ENCODE peak calls at places on chromosomes 3 and 15, in seven cellular contexts. V is PC-9; E is CD4-positive, CD25-positive, alpha-beta regulatory T cell; L is Caco-2; G is mucosa of descending colon; M is gastrocnemius medialis; P is thoracic aorta. C is an unnamed sample.

GRCh38 chr3:166533740-166534139 is 696.5 kb upstream of the BCHE start:
- DNase-seq in V (no peak), E (no peak), L (no peak), G (no peak), M (no peak), P (no peak), C (no peak)

GRCh38 chr3:118772036-118773030 is 262.3 kb downstream of the IGSF11 start:
- DNase-seq in V (no peak), E (no peak), L (peak; percentile 19), G (no peak), M (no peak), P (no peak), C (no peak)

GRCh38 chr3:126025862-126026261 is 56.9 kb downstream of the ROPN1B start:
- DNase-seq in V (no peak), E (no peak), L (no peak), G (no peak), M (no peak), P (no peak), C (no peak)

GRCh38 chr3:10964537-10965167 is 27.9 kb upstream of the SLC6A1 start:
- DNase-seq in V (peak; percentile 3), E (no peak), L (peak; percentile 46), G (no peak), M (no peak), P (no peak), C (peak; percentile 57)

GRCh38 chr15:45630958-45631691 is 3.7 kb upstream of the SQOR start:
- DNase-seq in V (peak; percentile 31), E (no peak), L (no peak), G (peak; percentile 44), M (no peak), P (no peak), C (no peak)

GRCh38 chr15:51341366-51342248 is at the start of gene GLDN:
- DNase-seq in V (peak; percentile 20), E (no peak), L (peak; percentile 9), G (peak; percentile 54), M (no peak), P (peak; percentile 57), C (peak; percentile 23)

GRCh38 chr3:170584585-170585007 is 1.3 kb downstream of the SLC7A14 start:
- DNase-seq in V (peak; percentile 64), E (peak; percentile 20), L (peak; percentile 76), G (peak; percentile 67), M (no peak), P (no peak), C (peak; percentile 90)

GRCh38 chr3:30492581-30493192 is 113.7 kb upstream of the TGFBR2 start:
- DNase-seq in V (no peak), E (no peak), L (no peak), G (no peak), M (no peak), P (no peak), C (peak; percentile 92)

GRCh38 chr3:59334585-59334984 is 284.8 kb upstream of the CFAP20DC start:
- DNase-seq in V (no peak), E (no peak), L (no peak), G (no peak), M (no peak), P (no peak), C (no peak)

GRCh38 chr3:108031893-108032292 is 58.9 kb downstream of the CD47 start:
- DNase-seq in V (no peak), E (no peak), L (no peak), G (no peak), M (no peak), P (no peak), C (no peak)

GRCh38 chr3:9208713-9209112 is 40.7 kb downstream of the SRGAP3 start:
- DNase-seq in V (no peak), E (no peak), L (no peak), G (no peak), M (no peak), P (no peak), C (no peak)

GRCh38 chr3:87145553-87145952 is 81.6 kb upstream of the CHMP2B start:
- DNase-seq in V (no peak), E (no peak), L (peak; percentile 25), G (no peak), M (no peak), P (no peak), C (peak; percentile 18)

GRCh38 chr3:107685383-107685782 is 162.6 kb downstream of the BBX start:
- DNase-seq in V (no peak), E (no peak), L (no peak), G (no peak), M (no peak), P (no peak), C (no peak)

GRCh38 chr3:9172851-9173320 is 76.6 kb downstream of the SRGAP3 start:
- DNase-seq in V (no peak), E (no peak), L (no peak), G (no peak), M (no peak), P (no peak), C (no peak)

GRCh38 chr3:107841864-107842263 is 249.0 kb downstream of the CD47 start:
- DNase-seq in V (no peak), E (no peak), L (no peak), G (no peak), M (no peak), P (no peak), C (no peak)

GRCh38 chr3:15066467-15066866 is 1.4 kb upstream of the MRPS25 start:
- DNase-seq in V (no peak), E (no peak), L (no peak), G (no peak), M (no peak), P (no peak), C (no peak)

GRCh38 chr3:148021400-148021799 is 612.2 kb downstream of the ZIC1 start:
- DNase-seq in V (no peak), E (no peak), L (no peak), G (no peak), M (no peak), P (no peak), C (no peak)

GRCh38 chr3:159824341-159824740 is 164.3 kb upstream of the IL12A start:
- DNase-seq in V (peak; percentile 80), E (no peak), L (peak; percentile 54), G (no peak), M (peak; percentile 81), P (no peak), C (no peak)

GRCh38 chr3:71129611-71130515 is 453.7 kb downstream of the FOXP1 start:
- DNase-seq in V (no peak), E (peak; percentile 38), L (no peak), G (no peak), M (no peak), P (no peak), C (no peak)

GRCh38 chr3:178246004-178246403 is 290.2 kb upstream of the KCNMB2 start:
- DNase-seq in V (no peak), E (no peak), L (no peak), G (no peak), M (no peak), P (no peak), C (no peak)

GRCh38 chr3:30288830-30289229 is 317.6 kb upstream of the TGFBR2 start:
- DNase-seq in V (no peak), E (no peak), L (no peak), G (no peak), M (no peak), P (no peak), C (no peak)

GRCh38 chr15:101128696-101129095 is 123.2 kb downstream of the CHSY1 start:
- DNase-seq in V (no peak), E (no peak), L (no peak), G (no peak), M (no peak), P (no peak), C (no peak)

GRCh38 chr15:52788099-52788986 is 1.8 kb downstream of the ONECUT1 start:
- DNase-seq in V (no peak), E (no peak), L (no peak), G (no peak), M (no peak), P (no peak), C (no peak)

GRCh38 chr3:52043750-52044149 is 12.6 kb downstream of the DUSP7 start:
- DNase-seq in V (no peak), E (no peak), L (no peak), G (no peak), M (no peak), P (no peak), C (no peak)

GRCh38 chr15:43211336-43211735 is 9.5 kb downstream of the EPB42 start:
- DNase-seq in V (no peak), E (no peak), L (no peak), G (no peak), M (no peak), P (no peak), C (no peak)

DNA sequence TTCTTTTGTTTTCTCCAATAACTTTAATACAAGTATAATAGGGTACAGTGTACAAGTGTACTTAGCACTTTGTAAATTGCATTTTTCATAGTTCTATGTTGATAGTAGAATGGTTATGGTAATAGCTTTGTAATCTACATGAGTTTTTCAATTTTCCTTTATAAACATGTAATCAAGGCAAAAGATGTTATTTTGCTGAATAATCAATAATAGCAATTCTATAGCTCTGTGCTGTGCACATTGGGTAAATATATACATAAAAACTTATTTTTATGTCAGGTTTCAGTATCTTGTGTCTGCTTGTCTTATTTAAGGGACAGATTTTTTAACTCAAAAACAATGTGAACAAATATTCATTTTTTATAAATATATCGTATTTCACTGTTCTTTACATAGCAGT is 214.8 kb upstream of the STAC start:
- DNase-seq in V (no peak), E (no peak), L (no peak), G (no peak), M (no peak), P (no peak), C (no peak)
- H3K4me3 ChIP-seq in V (no peak overlapping the region), E (no peak overlapping the region), L (no peak overlapping the region), G (no peak overlapping the region), M (no peak overlapping the region), P (no peak overlapping the region), C (no peak overlapping the region)

DNA sequence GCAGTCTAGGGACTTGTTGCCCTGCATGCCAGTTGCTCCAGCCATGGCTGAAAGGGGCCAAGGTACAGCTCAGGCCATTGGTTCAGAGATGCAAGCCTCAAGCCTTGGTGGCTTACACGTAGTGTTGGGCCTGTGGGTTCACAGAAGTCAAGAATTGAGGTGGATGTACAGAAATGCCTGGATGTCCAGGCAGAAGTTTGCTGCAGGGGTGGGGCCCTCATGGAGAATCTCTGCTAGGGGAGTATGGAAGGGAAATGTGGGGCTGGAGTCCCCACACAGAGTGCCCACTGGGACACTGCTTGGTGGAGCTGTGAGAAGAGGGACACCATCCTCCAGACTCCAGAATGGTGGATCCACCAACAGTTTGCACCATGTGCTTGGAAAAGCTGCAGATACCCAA is 10.6 kb upstream of the B3GNT5 start:
- DNase-seq in V (no peak), E (no peak), L (no peak), G (no peak), M (no peak), P (no peak), C (no peak)
- H3K9me3 ChIP-seq in V (peaks cover 24% of the 10 kb centered on the region), E (peaks cover 11% of the 10 kb centered on the region), L (peaks cover 10% of the 10 kb centered on the region), G (peaks cover 16% of the 10 kb centered on the region), M (no peaks in the 10 kb centered on the region), P (no peaks in the 10 kb centered on the region), C (peaks cover 14% of the 10 kb centered on the region)

DNA sequence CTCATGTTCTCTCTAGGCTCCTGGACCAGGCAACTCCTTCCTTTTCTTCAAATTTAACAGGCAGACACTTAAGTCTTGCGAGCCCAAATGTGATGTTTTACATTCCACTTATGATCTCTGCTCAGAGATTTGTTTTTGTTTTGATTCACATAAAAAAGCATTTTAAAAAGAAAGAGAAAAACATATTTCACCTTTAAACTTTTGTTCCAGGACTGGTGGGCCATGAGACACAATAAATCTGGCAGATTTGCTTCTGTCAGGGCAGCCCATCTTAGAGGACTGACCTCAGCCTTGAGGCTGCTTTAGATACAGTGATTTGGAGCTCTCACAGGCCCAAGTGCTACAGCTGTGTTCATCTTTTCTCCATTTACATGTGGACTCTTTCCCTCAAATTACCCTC is 52.0 kb downstream of the CMSS1 start:
- DNase-seq in V (no peak), E (no peak), L (no peak), G (no peak), M (no peak), P (no peak), C (no peak)
- H3K4me1 ChIP-seq in V (peaks cover 43% of the 10 kb centered on the region), E (peaks cover 13% of the 10 kb centered on the region), L (peaks cover 38% of the 10 kb centered on the region), G (peaks cover 18% of the 10 kb centered on the region), M (peaks cover 49% of the 10 kb centered on the region), P (peaks cover 66% of the 10 kb centered on the region), C (peaks cover 9% of the 10 kb centered on the region)

GRCh38 chr3:23865595-23866396 is 51.0 kb downstream of the NKIRAS1 start:
- DNase-seq in V (peak; percentile 54), E (no peak), L (peak; percentile 30), G (peak; percentile 35), M (peak; percentile 29), P (no peak), C (peak; percentile 19)
- H3K4me3 ChIP-seq in V (no peak overlapping the region), E (no peak overlapping the region), L (no peak overlapping the region), G (no peak overlapping the region), M (peak overlapping the region; percentile 4), P (no peak overlapping the region), C (no peak overlapping the region)

C was measured in HAP-1.